ENCODE peak calls at places on chromosome 21, in five cellular contexts. V is GM23248; O is CD4-positive, alpha-beta T cell; G is progenitor cell of endocrine pancreas; F is A549. C is an unnamed sample.

GRCh38 chr21:36788116-36788515 is 89.2 kb downstream of the SIM2 start:
- DNase-seq in V (no peak), O (no peak), G (no peak), F (peak), C (no peak)

GRCh38 chr21:18384771-18385170 is 18.8 kb downstream of the TMPRSS15 start:
- DNase-seq in V (peak), O (no peak), G (no peak), F (peak), C (peak)

GRCh38 chr21:32806810-32807386 is 35.3 kb upstream of the PAXBP1 start:
- DNase-seq in V (peak), O (no peak), G (no peak), F (no peak), C (no peak)

GRCh38 chr21:32090961-32091360 is 187.9 kb downstream of the MIS18A start:
- DNase-seq in V (no peak), O (no peak), G (no peak), F (no peak), C (no peak)

GRCh38 chr21:42183374-42184266 is 35.3 kb upstream of the ABCG1 start:
- DNase-seq in V (no peak), O (no peak), G (no peak), F (no peak), C (no peak)

GRCh38 chr21:42621166-42621827 is 32.1 kb upstream of the PDE9A start:
- DNase-seq in V (no peak), O (no peak), G (no peak), F (no peak), C (peak)

GRCh38 chr21:32772281-32773047 is 909 bp upstream of the PAXBP1 start:
- DNase-seq in V (peak), O (peak), G (no peak), F (no peak), C (no peak)

GRCh38 chr21:16424331-16424749 is 694.6 kb downstream of the USP25 start:
- DNase-seq in V (no peak), O (no peak), G (no peak), F (peak), C (no peak)

GRCh38 chr21:44972821-44973220 is 33.0 kb downstream of the SLX9 start:
- DNase-seq in V (peak), O (no peak), G (no peak), F (peak), C (no peak)

GRCh38 chr21:8992731-8993174 is 1528.6 kb upstream of the TPTE start:
- DNase-seq in V (no peak), O (no peak), G (no peak), F (peak), C (no peak)

GRCh38 chr21:45570826-45571601 is 28.8 kb upstream of the SLC19A1 start:
- DNase-seq in V (peak), O (no peak), G (no peak), F (no peak), C (no peak)

GRCh38 chr21:44801468-44802395 is at the start of gene UBE2G2:
- DNase-seq in V (peak), O (peak), G (peak), F (peak), C (no peak)

GRCh38 chr21:21688877-21689276 is 690.7 kb downstream of the NCAM2 start:
- DNase-seq in V (peak), O (no peak), G (no peak), F (no peak), C (no peak)

GRCh38 chr21:9839011-9839661 is 682.2 kb upstream of the TPTE start:
- DNase-seq in V (no peak), O (no peak), G (no peak), F (no peak), C (no peak)

GRCh38 chr21:44628707-44629391 is 2.0 kb downstream of the KRTAP10-9 start:
- DNase-seq in V (no peak), O (no peak), G (no peak), F (no peak), C (no peak)

GRCh38 chr21:45332981-45333582 is 45.4 kb upstream of the POFUT2 start:
- DNase-seq in V (no peak), O (no peak), G (no peak), F (no peak), C (no peak)

GRCh38 chr21:33063907-33064622 is 5.9 kb upstream of the OLIG1 start:
- DNase-seq in V (no peak), O (no peak), G (no peak), F (no peak), C (no peak)

GRCh38 chr21:37868896-37869295 is 47.4 kb downstream of the KCNJ6 start:
- DNase-seq in V (peak), O (no peak), G (no peak), F (no peak), C (peak)

GRCh38 chr21:41054206-41054605 is 113.8 kb upstream of the BACE2 start:
- DNase-seq in V (no peak), O (no peak), G (no peak), F (no peak), C (no peak)

GRCh38 chr21:37266515-37267221 is 466 bp downstream of the VPS26C start:
- DNase-seq in V (peak), O (no peak), G (peak), F (peak), C (no peak)

GRCh38 chr21:16590186-16590585 is 860.4 kb downstream of the USP25 start:
- DNase-seq in V (no peak), O (no peak), G (no peak), F (no peak), C (no peak)

GRCh38 chr21:25582164-25582563 is 25.1 kb downstream of the MRPL39 start:
- DNase-seq in V (no peak), O (no peak), G (no peak), F (no peak), C (no peak)

GRCh38 chr21:38990424-38990794 is 184.7 kb downstream of the ETS2 start:
- DNase-seq in V (no peak), O (no peak), G (no peak), F (no peak), C (no peak)

GRCh38 chr21:42107881-42108553 is 36.9 kb downstream of the UMODL1 start:
- DNase-seq in V (peak), O (peak), G (peak), F (peak), C (peak)

GRCh38 chr21:40151611-40152010 is 284.4 kb downstream of the PCP4 start:
- DNase-seq in V (no peak), O (no peak), G (no peak), F (no peak), C (no peak)

GRCh38 chr21:31282095-31282709 is 61.9 kb downstream of the TIAM1 start:
- DNase-seq in V (peak), O (no peak), G (no peak), F (no peak), C (peak)

GRCh38 chr21:41167348-41168342 is at the start of gene BACE2:
- DNase-seq in V (peak), O (peak), G (peak), F (peak), C (peak)